ENCODE peak calls at places on chromosome 10, in four cellular contexts. D is fibroblast of lung; U is choroid plexus epithelial cell; T is CD8-positive, alpha-beta T cell. B is an unnamed sample.

GRCh38 chr10:84317174-84317573 is 11.2 kb upstream of the CCSER2 start:
- DNase-seq in D (no peak), U (no peak), T (no peak), B (no peak)

GRCh38 chr10:133044502-133044901 is 43.2 kb upstream of the ADGRA1 start:
- DNase-seq in D (no peak), U (no peak), T (no peak), B (peak)

GRCh38 chr10:80289451-80290287 is at the start of gene MAT1A:
- DNase-seq in D (no peak), U (peak), T (no peak), B (peak)

GRCh38 chr10:49109669-49110335 is 5.5 kb downstream of the VSTM4 start:
- DNase-seq in D (peak), U (peak), T (no peak), B (peak)

GRCh38 chr10:30062582-30062981 is 3.2 kb upstream of the JCAD start:
- DNase-seq in D (no peak), U (peak), T (no peak), B (no peak)

GRCh38 chr10:12656518-12657142 is 307.3 kb downstream of the CAMK1D start:
- DNase-seq in D (peak), U (peak), T (no peak), B (peak)

GRCh38 chr10:17076626-17077025 is 53.0 kb downstream of the CUBN start:
- DNase-seq in D (no peak), U (no peak), T (no peak), B (no peak)

GRCh38 chr10:8577681-8578080 is 523.2 kb downstream of the GATA3 start:
- DNase-seq in D (no peak), U (no peak), T (no peak), B (no peak)

GRCh38 chr10:1272762-1273161 is 216.6 kb downstream of the WDR37 start:
- DNase-seq in D (no peak), U (no peak), T (no peak), B (no peak)

GRCh38 chr10:119496282-119496681 is 46.2 kb downstream of the RGS10 start:
- DNase-seq in D (no peak), U (no peak), T (no peak), B (no peak)

GRCh38 chr10:63554666-63555065 is 33.5 kb downstream of the REEP3 start:
- DNase-seq in D (peak), U (peak), T (peak), B (peak)

GRCh38 chr10:124650820-124651401 is 93.3 kb downstream of the FAM53B start:
- DNase-seq in D (peak), U (no peak), T (peak), B (no peak)

GRCh38 chr10:106935978-106936451 is 228.5 kb downstream of the SORCS1 start:
- DNase-seq in D (no peak), U (no peak), T (no peak), B (no peak)

GRCh38 chr10:19412531-19412930 is 363.9 kb downstream of the MALRD1 start:
- DNase-seq in D (peak), U (peak), T (no peak), B (peak)

GRCh38 chr10:50992972-50993766 is 81.1 kb upstream of the PRKG1 start:
- DNase-seq in D (peak), U (peak), T (no peak), B (peak)

GRCh38 chr10:55476129-55476528 is 675.1 kb upstream of the PCDH15 start:
- DNase-seq in D (peak), U (no peak), T (no peak), B (no peak)

GRCh38 chr10:86017841-86018734 is 348.5 kb downstream of the GRID1 start:
- DNase-seq in D (no peak), U (no peak), T (no peak), B (no peak)

GRCh38 chr10:131093795-131094366 is 217.6 kb downstream of the TCERG1L start:
- DNase-seq in D (no peak), U (no peak), T (no peak), B (no peak)

GRCh38 chr10:974038-974784 is 14.0 kb upstream of the GTPBP4 start:
- DNase-seq in D (peak), U (peak), T (no peak), B (peak)

GRCh38 chr10:108465871-108466641 is 1301.5 kb upstream of the SORCS1 start:
- DNase-seq in D (peak), U (peak), T (no peak), B (peak)

GRCh38 chr10:71539564-71540118 is 142.9 kb downstream of the CDH23 start:
- DNase-seq in D (no peak), U (no peak), T (no peak), B (no peak)

GRCh38 chr10:62860946-62861345 is 44.8 kb upstream of the EGR2 start:
- DNase-seq in D (peak), U (no peak), T (no peak), B (peak)

GRCh38 chr10:106285199-106285598 is 879.3 kb downstream of the SORCS1 start:
- DNase-seq in D (no peak), U (peak), T (no peak), B (peak)

GRCh38 chr10:20817646-20818045 is 79.5 kb downstream of the NEBL start:
- DNase-seq in D (no peak), U (peak), T (no peak), B (no peak)

GRCh38 chr10:91800192-91800591 is 2.0 kb downstream of the TNKS2 start:
- DNase-seq in D (no peak), U (no peak), T (no peak), B (no peak)

GRCh38 chr10:5078781-5079180 is 15.4 kb upstream of the AKR1C3 start:
- DNase-seq in D (peak), U (no peak), T (no peak), B (no peak)

DNA sequence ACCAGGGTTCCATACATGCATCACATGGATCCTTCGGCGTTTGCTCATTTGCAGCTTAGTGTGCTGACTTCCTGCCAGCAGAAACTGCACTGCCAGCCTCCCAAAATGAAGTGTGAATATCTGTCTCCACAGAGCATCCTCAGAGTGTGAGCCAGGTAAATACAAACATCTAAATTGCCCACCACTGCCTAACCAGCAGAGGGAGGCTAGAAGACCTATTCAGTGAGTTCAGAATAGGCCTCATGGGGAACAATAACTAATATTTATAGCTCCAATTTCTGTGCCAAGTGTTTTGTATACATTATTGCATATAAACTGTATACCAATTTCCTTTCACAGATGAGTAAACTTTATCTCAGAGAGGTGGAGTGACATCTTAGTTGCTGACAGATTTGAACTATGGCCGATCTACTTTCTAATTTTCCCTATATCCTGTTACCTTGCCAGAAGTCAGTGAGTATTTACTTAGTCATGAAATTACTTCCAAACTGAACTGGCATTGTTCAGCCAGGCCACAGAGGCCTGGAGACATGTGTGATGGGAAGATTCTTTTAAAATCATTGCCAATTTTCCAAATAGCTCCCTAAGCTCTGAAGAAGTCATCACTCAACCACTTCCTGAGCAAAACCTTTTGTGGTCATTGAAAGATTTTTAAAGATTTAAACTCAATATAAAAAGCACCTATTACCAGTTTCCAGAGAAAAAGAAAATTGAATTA is 926.5 kb upstream of the GHITM start:
- DNase-seq in D (peak), U (no peak), T (no peak), B (peak)
- TF ChIP-seq CTCF in D (no peak), U (no peak), T (no peak), B (no peak)

GRCh38 chr10:22649977-22650376 is 64.4 kb downstream of the PIP4K2A start:
- DNase-seq in D (no peak), U (no peak), T (no peak), B (no peak)
- H3K4me3 ChIP-seq in D (no peak), U (no peak), T (peak), B (no peak)

GRCh38 chr10:118309911-118310310 is 32.2 kb downstream of the FAM204A start:
- DNase-seq in D (no peak), U (no peak), T (no peak), B (no peak)

GRCh38 chr10:118307768-118308347 is 34.3 kb downstream of the FAM204A start:
- DNase-seq in D (no peak), U (no peak), T (no peak), B (no peak)

GRCh38 chr10:118307237-118307636 is 34.9 kb downstream of the FAM204A start:
- DNase-seq in D (no peak), U (no peak), T (no peak), B (peak)

GRCh38 chr10:118310822-118311221 is 31.3 kb downstream of the FAM204A start:
- DNase-seq in D (no peak), U (peak), T (no peak), B (no peak)

DNA sequence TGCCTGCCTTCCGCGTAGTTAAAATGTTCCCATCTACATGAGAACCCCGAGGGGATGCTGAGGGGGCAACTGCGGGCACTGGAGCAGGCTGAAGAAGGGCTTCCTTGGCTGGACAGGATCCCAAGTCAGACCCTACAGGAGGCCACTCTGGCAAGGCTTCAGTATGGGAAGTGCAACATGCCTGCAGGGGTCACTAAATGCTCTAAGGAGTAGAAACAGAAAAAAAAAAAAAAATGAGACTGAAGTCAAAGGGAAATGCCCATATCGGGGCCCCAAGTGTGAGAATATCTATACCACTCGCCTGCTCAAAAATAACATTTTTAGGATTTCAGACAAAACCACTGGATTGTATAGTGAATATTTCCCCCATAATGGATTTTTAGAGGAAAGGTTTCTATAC is 33.5 kb downstream of the FAM204A start:
- DNase-seq in D (no peak), U (peak), T (no peak), B (no peak)
- TF ChIP-seq CTCF in D (peak), U (peak), T (no peak), B (no peak)

GRCh38 chr10:35542303-35542702 is 62.8 kb upstream of the GJD4 start:
- DNase-seq in D (no peak), U (no peak), T (no peak), B (no peak)

GRCh38 chr10:35545079-35545657 is 60.0 kb upstream of the GJD4 start:
- DNase-seq in D (no peak), U (no peak), T (no peak), B (no peak)

GRCh38 chr10:35546824-35547225 is 58.3 kb upstream of the GJD4 start:
- DNase-seq in D (peak), U (peak), T (no peak), B (peak)

GRCh38 chr10:35540296-35541164 is 64.6 kb upstream of the GJD4 start:
- DNase-seq in D (no peak), U (no peak), T (no peak), B (no peak)

GRCh38 chr10:35545878-35546631 is 59.1 kb upstream of the GJD4 start:
- DNase-seq in D (peak), U (peak), T (no peak), B (peak)
- H3K4me3 ChIP-seq in D (no peak), U (no peak), T (no peak), B (no peak)

GRCh38 chr10:110269641-110270318 is 34.9 kb downstream of the SMNDC1 start:
- DNase-seq in D (peak), U (peak), T (no peak), B (peak)
- TF ChIP-seq CTCF in D (no peak), U (no peak), T (no peak), B (no peak)

DNA sequence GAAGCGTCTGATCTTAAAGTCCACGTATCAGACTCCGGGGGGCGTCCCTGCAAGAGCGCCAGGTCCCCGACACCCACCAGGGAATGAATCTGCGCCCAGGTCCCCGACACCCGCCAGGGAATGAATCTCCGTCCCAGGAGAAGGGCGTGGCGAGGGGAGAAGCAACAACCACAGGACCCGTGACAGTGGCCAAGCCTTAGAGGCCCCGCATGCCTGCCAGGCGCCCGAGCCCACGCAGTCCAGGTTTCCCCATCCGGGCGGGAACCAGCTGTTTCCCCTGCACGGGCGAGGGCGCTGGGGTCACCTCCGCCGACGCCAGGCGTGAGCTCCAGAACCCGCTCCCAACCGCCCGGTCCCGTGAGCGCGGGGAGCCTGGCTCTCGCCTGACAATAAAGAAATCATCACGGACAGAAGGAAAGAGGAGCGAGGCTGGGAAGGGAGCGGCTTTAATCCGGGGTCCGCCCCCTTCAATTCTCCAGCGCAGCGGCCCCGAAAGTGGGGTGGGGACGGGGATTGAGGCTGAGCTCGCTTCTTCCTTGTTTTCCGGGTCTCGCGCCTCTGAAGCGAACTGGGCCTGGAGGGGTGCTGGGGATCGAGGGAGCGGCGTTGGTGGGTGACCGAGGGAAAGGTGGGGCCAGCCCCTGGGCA is 29.0 kb upstream of the BMS1 start:
- DNase-seq in D (no peak), U (no peak), T (no peak), B (no peak)
- H3K4me3 ChIP-seq in D (peak), U (peak), T (peak), B (peak)

GRCh38 chr10:103918053-103918846 is at the start of gene STN1:
- DNase-seq in D (peak), U (peak), T (peak), B (peak)
- TF ChIP-seq CTCF in D (no peak), U (no peak), T (no peak), B (no peak)

DNA sequence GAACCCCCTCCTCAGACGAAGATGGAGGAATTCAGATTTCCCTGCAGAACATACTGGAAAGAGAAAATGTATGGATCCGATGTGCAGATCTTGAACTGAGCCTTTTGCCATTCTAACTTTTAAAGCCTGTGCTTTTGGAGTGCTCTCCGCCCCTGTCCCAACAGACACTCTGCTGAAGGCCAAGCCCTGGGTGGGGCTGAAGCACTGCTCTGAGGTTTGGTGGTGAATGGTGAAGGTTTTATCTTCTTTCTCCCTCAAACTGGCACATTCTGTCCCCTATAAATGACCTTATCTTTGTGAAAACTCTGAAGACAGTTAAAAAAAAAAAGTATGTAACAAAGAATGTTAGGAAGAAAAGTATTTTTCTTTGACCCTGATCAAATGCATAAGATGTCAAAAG is 137.2 kb upstream of the CCDC6 start:
- DNase-seq in D (no peak), U (no peak), T (no peak), B (no peak)
- H3K4me3 ChIP-seq in D (no peak), U (no peak), T (no peak), B (no peak)

GRCh38 chr10:34282186-34282585 is 532.9 kb downstream of the PARD3 start:
- DNase-seq in D (no peak), U (no peak), T (no peak), B (no peak)

GRCh38 chr10:34286136-34286739 is 528.9 kb downstream of the PARD3 start:
- DNase-seq in D (peak), U (peak), T (no peak), B (peak)

GRCh38 chr10:34281661-34282060 is 533.4 kb downstream of the PARD3 start:
- DNase-seq in D (no peak), U (no peak), T (no peak), B (peak)

GRCh38 chr10:34275626-34276025 is 539.5 kb downstream of the PARD3 start:
- DNase-seq in D (peak), U (no peak), T (no peak), B (no peak)

GRCh38 chr10:34280599-34281374 is 534.3 kb downstream of the PARD3 start:
- DNase-seq in D (peak), U (peak), T (no peak), B (peak)
- TF ChIP-seq CTCF in D (peak), U (peak), T (no peak), B (peak)